ENCODE peak calls at places on chromosomes 3 and 15, in eight cellular contexts. One of them, this sample, is unnamed.

GRCh38 chr3:96776818-96777217 is 37.6 kb upstream of the EPHA6 start:
- DNase-seq in GM12865: no peak
- DNase-seq in K562: no peak
- DNase-seq in astrocyte: no peak
- DNase-seq in heart right ventricle: no peak
- DNase-seq in Peyer's patch: no peak
- DNase-seq in sigmoid colon: no peak
- DNase-seq in GM13976: no peak
- DNase-seq in this sample: no peak

GRCh38 chr15:43518073-43518761 is 809 bp downstream of the MAP1A start:
- DNase-seq in GM12865: no peak
- DNase-seq in sigmoid colon: no peak
- DNase-seq in astrocyte: peak
- DNase-seq in GM13976: peak
- DNase-seq in K562: peak
- DNase-seq in heart right ventricle: no peak
- DNase-seq in Peyer's patch: no peak
- DNase-seq in this sample: no peak

GRCh38 chr3:57961828-57962447 is 46.3 kb upstream of the FLNB start:
- DNase-seq in heart right ventricle: no peak
- DNase-seq in astrocyte: no peak
- DNase-seq in GM13976: no peak
- DNase-seq in sigmoid colon: no peak
- DNase-seq in K562: peak
- DNase-seq in Peyer's patch: no peak
- DNase-seq in GM12865: peak
- DNase-seq in this sample: no peak

GRCh38 chr3:128094295-128095151 is 29.1 kb downstream of the RUVBL1 start:
- DNase-seq in GM13976: no peak
- DNase-seq in GM12865: no peak
- DNase-seq in astrocyte: no peak
- DNase-seq in K562: no peak
- DNase-seq in sigmoid colon: no peak
- DNase-seq in Peyer's patch: no peak
- DNase-seq in heart right ventricle: no peak
- DNase-seq in this sample: no peak

GRCh38 chr3:182971637-182972036 is 8.7 kb downstream of the DCUN1D1 start:
- DNase-seq in heart right ventricle: no peak
- DNase-seq in GM12865: peak
- DNase-seq in sigmoid colon: no peak
- DNase-seq in GM13976: no peak
- DNase-seq in astrocyte: peak
- DNase-seq in K562: no peak
- DNase-seq in Peyer's patch: no peak
- DNase-seq in this sample: no peak

GRCh38 chr15:69034352-69034751 is 19.9 kb downstream of the NOX5 start:
- DNase-seq in heart right ventricle: no peak
- DNase-seq in Peyer's patch: no peak
- DNase-seq in sigmoid colon: no peak
- DNase-seq in astrocyte: peak
- DNase-seq in GM13976: no peak
- DNase-seq in K562: no peak
- DNase-seq in GM12865: no peak
- DNase-seq in this sample: no peak

GRCh38 chr3:123837858-123838257 is 46.3 kb downstream of the MYLK start:
- DNase-seq in GM12865: no peak
- DNase-seq in sigmoid colon: no peak
- DNase-seq in Peyer's patch: no peak
- DNase-seq in K562: no peak
- DNase-seq in heart right ventricle: no peak
- DNase-seq in astrocyte: no peak
- DNase-seq in GM13976: no peak
- DNase-seq in this sample: no peak

GRCh38 chr3:109572298-109572697 is 235.0 kb upstream of the DPPA4 start:
- DNase-seq in K562: no peak
- DNase-seq in GM13976: no peak
- DNase-seq in Peyer's patch: no peak
- DNase-seq in astrocyte: no peak
- DNase-seq in GM12865: no peak
- DNase-seq in sigmoid colon: no peak
- DNase-seq in heart right ventricle: no peak
- DNase-seq in this sample: no peak

GRCh38 chr3:25901796-25902195 is 111.9 kb downstream of the OXSM start:
- DNase-seq in GM12865: no peak
- DNase-seq in GM13976: no peak
- DNase-seq in astrocyte: no peak
- DNase-seq in Peyer's patch: no peak
- DNase-seq in heart right ventricle: no peak
- DNase-seq in K562: no peak
- DNase-seq in sigmoid colon: no peak
- DNase-seq in this sample: no peak

GRCh38 chr3:47536221-47536891 is 22.8 kb upstream of the ELP6 start:
- DNase-seq in K562: no peak
- DNase-seq in astrocyte: no peak
- DNase-seq in sigmoid colon: no peak
- DNase-seq in Peyer's patch: no peak
- DNase-seq in heart right ventricle: no peak
- DNase-seq in GM12865: no peak
- DNase-seq in GM13976: no peak
- DNase-seq in this sample: no peak

GRCh38 chr3:177676947-177677587 is 479.8 kb upstream of the TBL1XR1 start:
- DNase-seq in sigmoid colon: no peak
- DNase-seq in Peyer's patch: no peak
- DNase-seq in K562: no peak
- DNase-seq in astrocyte: no peak
- DNase-seq in GM13976: no peak
- DNase-seq in heart right ventricle: no peak
- DNase-seq in GM12865: no peak
- DNase-seq in this sample: no peak

GRCh38 chr3:189718215-189718614 is 87.0 kb downstream of the TP63 start:
- DNase-seq in astrocyte: no peak
- DNase-seq in heart right ventricle: no peak
- DNase-seq in Peyer's patch: no peak
- DNase-seq in K562: no peak
- DNase-seq in sigmoid colon: no peak
- DNase-seq in GM13976: no peak
- DNase-seq in GM12865: peak
- DNase-seq in this sample: no peak

GRCh38 chr15:62075595-62076279 is 9.0 kb downstream of the C2CD4A start:
- DNase-seq in K562: no peak
- DNase-seq in astrocyte: peak
- DNase-seq in Peyer's patch: no peak
- DNase-seq in GM13976: no peak
- DNase-seq in sigmoid colon: no peak
- DNase-seq in GM12865: no peak
- DNase-seq in heart right ventricle: no peak
- DNase-seq in this sample: no peak

GRCh38 chr3:56042326-56042951 is 425.8 kb downstream of the ERC2 start:
- DNase-seq in heart right ventricle: no peak
- DNase-seq in astrocyte: peak
- DNase-seq in K562: peak
- DNase-seq in sigmoid colon: no peak
- DNase-seq in GM13976: no peak
- DNase-seq in Peyer's patch: no peak
- DNase-seq in GM12865: peak
- DNase-seq in this sample: no peak
- TF ChIP-seq CTCF in heart right ventricle: peak
- TF ChIP-seq CTCF in astrocyte: peak
- TF ChIP-seq CTCF in K562: no peak
- TF ChIP-seq CTCF in sigmoid colon: peak
- TF ChIP-seq CTCF in GM13976: no peak
- TF ChIP-seq CTCF in Peyer's patch: no peak
- TF ChIP-seq CTCF in GM12865: peak
- TF ChIP-seq CTCF in this sample: no peak

GRCh38 chr3:184696643-184697042 is 15.2 kb downstream of the MAGEF1 start:
- DNase-seq in GM13976: no peak
- DNase-seq in astrocyte: no peak
- DNase-seq in GM12865: no peak
- DNase-seq in Peyer's patch: no peak
- DNase-seq in sigmoid colon: no peak
- DNase-seq in K562: no peak
- DNase-seq in heart right ventricle: no peak
- DNase-seq in this sample: no peak
- TF ChIP-seq CTCF in GM13976: no peak
- TF ChIP-seq CTCF in astrocyte: no peak
- TF ChIP-seq CTCF in GM12865: no peak
- TF ChIP-seq CTCF in Peyer's patch: no peak
- TF ChIP-seq CTCF in sigmoid colon: no peak
- TF ChIP-seq CTCF in K562: no peak
- TF ChIP-seq CTCF in heart right ventricle: no peak
- TF ChIP-seq CTCF in this sample: no peak

DNA sequence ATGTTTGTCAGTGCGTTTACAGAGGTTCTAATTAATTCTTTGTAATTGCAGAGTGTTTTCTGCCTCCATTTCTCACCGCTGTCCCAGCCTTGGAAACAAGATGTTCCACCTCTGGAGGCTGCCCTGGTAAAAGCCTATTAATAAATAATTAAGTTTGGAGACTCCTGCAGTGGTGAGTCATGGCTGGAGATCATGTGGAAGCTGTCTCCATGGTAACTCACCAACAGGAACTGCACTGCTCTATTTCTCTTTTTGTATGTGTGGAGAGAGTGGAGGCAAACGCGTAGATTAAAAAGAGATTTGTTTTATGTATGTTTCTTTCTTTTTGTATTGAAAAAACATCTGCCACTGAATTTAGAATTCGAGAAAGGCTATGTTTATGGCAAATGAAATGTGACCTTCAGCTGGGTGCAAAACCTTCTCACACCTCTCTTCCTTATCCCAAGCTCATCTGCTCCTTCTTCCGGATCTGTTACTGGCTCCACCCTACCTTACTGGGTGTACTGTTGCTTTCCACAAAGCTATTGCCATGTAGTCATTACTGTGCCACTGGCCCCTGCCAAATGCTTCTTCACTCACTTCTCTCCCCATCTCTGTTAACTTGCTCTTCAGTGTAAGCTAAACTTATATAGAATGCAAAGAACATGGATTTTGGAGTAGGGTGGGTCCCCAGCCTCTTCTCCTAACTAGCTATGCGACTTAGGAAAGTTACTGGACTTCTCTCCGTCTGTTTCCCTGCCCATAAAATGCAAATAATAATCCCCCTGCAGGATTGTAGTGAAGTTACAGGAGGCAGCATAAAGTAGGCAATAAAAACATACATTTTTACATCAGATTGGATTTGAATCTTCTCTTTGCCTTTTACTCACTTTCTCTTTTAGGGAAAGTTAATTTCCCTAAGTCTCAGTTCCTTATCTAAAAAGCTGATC is 778.5 kb downstream of the NTRK3 start:
- DNase-seq in GM12865: no peak
- DNase-seq in K562: peak
- DNase-seq in GM13976: no peak
- DNase-seq in sigmoid colon: peak
- DNase-seq in Peyer's patch: no peak
- DNase-seq in astrocyte: peak
- DNase-seq in heart right ventricle: no peak
- DNase-seq in this sample: no peak
- TF ChIP-seq CTCF in GM12865: no peak
- TF ChIP-seq CTCF in K562: no peak
- TF ChIP-seq CTCF in GM13976: no peak
- TF ChIP-seq CTCF in sigmoid colon: no peak
- TF ChIP-seq CTCF in Peyer's patch: no peak
- TF ChIP-seq CTCF in astrocyte: peak
- TF ChIP-seq CTCF in heart right ventricle: no peak
- TF ChIP-seq CTCF in this sample: no peak

GRCh38 chr15:101295607-101296225 is 668 bp upstream of the SNRPA1 start:
- DNase-seq in Peyer's patch: no peak
- DNase-seq in sigmoid colon: no peak
- DNase-seq in heart right ventricle: no peak
- DNase-seq in K562: no peak
- DNase-seq in GM13976: no peak
- DNase-seq in GM12865: no peak
- DNase-seq in astrocyte: peak
- DNase-seq in this sample: no peak
- TF ChIP-seq CTCF in Peyer's patch: no peak
- TF ChIP-seq CTCF in sigmoid colon: no peak
- TF ChIP-seq CTCF in heart right ventricle: no peak
- TF ChIP-seq CTCF in K562: no peak
- TF ChIP-seq CTCF in GM13976: no peak
- TF ChIP-seq CTCF in GM12865: no peak
- TF ChIP-seq CTCF in astrocyte: no peak
- TF ChIP-seq CTCF in this sample: no peak

GRCh38 chr3:7737263-7737662 is 764.4 kb upstream of the LMCD1 start:
- DNase-seq in heart right ventricle: no peak
- DNase-seq in sigmoid colon: no peak
- DNase-seq in Peyer's patch: no peak
- DNase-seq in astrocyte: no peak
- DNase-seq in GM13976: no peak
- DNase-seq in K562: no peak
- DNase-seq in GM12865: no peak
- DNase-seq in this sample: no peak

GRCh38 chr3:7745711-7746110 is 755.9 kb upstream of the LMCD1 start:
- DNase-seq in GM12865: no peak
- DNase-seq in GM13976: no peak
- DNase-seq in Peyer's patch: no peak
- DNase-seq in sigmoid colon: no peak
- DNase-seq in heart right ventricle: no peak
- DNase-seq in astrocyte: no peak
- DNase-seq in K562: no peak
- DNase-seq in this sample: no peak

GRCh38 chr3:7739754-7740153 is 761.9 kb upstream of the LMCD1 start:
- DNase-seq in GM13976: no peak
- DNase-seq in sigmoid colon: no peak
- DNase-seq in astrocyte: no peak
- DNase-seq in heart right ventricle: no peak
- DNase-seq in GM12865: no peak
- DNase-seq in Peyer's patch: no peak
- DNase-seq in K562: no peak
- DNase-seq in this sample: no peak

GRCh38 chr3:7744850-7745249 is 756.8 kb upstream of the LMCD1 start:
- DNase-seq in GM13976: no peak
- DNase-seq in GM12865: no peak
- DNase-seq in heart right ventricle: no peak
- DNase-seq in astrocyte: no peak
- DNase-seq in sigmoid colon: no peak
- DNase-seq in K562: no peak
- DNase-seq in Peyer's patch: no peak
- DNase-seq in this sample: no peak

GRCh38 chr3:7740458-7740857 is 761.2 kb upstream of the LMCD1 start:
- DNase-seq in sigmoid colon: no peak
- DNase-seq in Peyer's patch: no peak
- DNase-seq in K562: no peak
- DNase-seq in heart right ventricle: no peak
- DNase-seq in astrocyte: no peak
- DNase-seq in GM12865: no peak
- DNase-seq in GM13976: no peak
- DNase-seq in this sample: no peak
- TF ChIP-seq CTCF in sigmoid colon: no peak
- TF ChIP-seq CTCF in Peyer's patch: no peak
- TF ChIP-seq CTCF in K562: no peak
- TF ChIP-seq CTCF in heart right ventricle: no peak
- TF ChIP-seq CTCF in astrocyte: no peak
- TF ChIP-seq CTCF in GM12865: no peak
- TF ChIP-seq CTCF in GM13976: no peak
- TF ChIP-seq CTCF in this sample: no peak

This sample was measured in CD14-positive monocyte.